ENCODE peak calls at places on chromosome 4, in six cellular contexts. K is IMR-90, P is H9, E is mesenchymal stem cell, U is H1, Z is neuronal stem cell. S is an unnamed sample.

GRCh38 chr4:182212211-182212761 is 30.9 kb upstream of the TENM3 start:
- DNase-seq in K (peak), P (no peak), E (peak), U (no peak), Z (peak), S (peak)

GRCh38 chr4:84568496-84568895 is 14.4 kb upstream of the CDS1 start:
- DNase-seq in K (no peak), P (no peak), E (no peak), U (no peak), Z (no peak), S (no peak)

GRCh38 chr4:22410645-22411247 is 105.1 kb downstream of the ADGRA3 start:
- DNase-seq in K (peak), P (no peak), E (peak), U (no peak), Z (no peak), S (peak)

GRCh38 chr4:169383724-169384123 is 113.0 kb upstream of the SH3RF1 start:
- DNase-seq in K (peak), P (no peak), E (peak), U (no peak), Z (no peak), S (no peak)

GRCh38 chr4:69026974-69027373 is 69.3 kb upstream of the UGT2B7 start:
- DNase-seq in K (no peak), P (no peak), E (no peak), U (no peak), Z (no peak), S (no peak)

GRCh38 chr4:153244969-153245368 is 40.7 kb downstream of the TRIM2 start:
- DNase-seq in K (no peak), P (no peak), E (no peak), U (no peak), Z (no peak), S (no peak)

GRCh38 chr4:181659202-181659601 is 584.0 kb upstream of the TENM3 start:
- DNase-seq in K (no peak), P (no peak), E (no peak), U (no peak), Z (no peak), S (no peak)

GRCh38 chr4:2698951-2699505 is 57.1 kb downstream of the TNIP2 start:
- DNase-seq in K (no peak), P (no peak), E (no peak), U (no peak), Z (no peak), S (no peak)

GRCh38 chr4:148831945-148832344 is 389.7 kb upstream of the NR3C2 start:
- DNase-seq in K (peak), P (no peak), E (peak), U (no peak), Z (no peak), S (peak)

GRCh38 chr4:1743975-1744374 is 22.7 kb downstream of the TACC3 start:
- DNase-seq in K (no peak), P (no peak), E (no peak), U (no peak), Z (no peak), S (no peak)

GRCh38 chr4:82469776-82470345 is 39.5 kb downstream of the ENOPH1 start:
- DNase-seq in K (peak), P (no peak), E (peak), U (no peak), Z (no peak), S (no peak)

GRCh38 chr4:132955146-132955545 is 193.9 kb upstream of the PCDH10 start:
- DNase-seq in K (no peak), P (no peak), E (no peak), U (no peak), Z (no peak), S (no peak)

GRCh38 chr4:186400676-186401075 is 134.7 kb downstream of the F11 start:
- DNase-seq in K (peak), P (no peak), E (no peak), U (no peak), Z (no peak), S (no peak)

GRCh38 chr4:185143596-185143969 is 517 bp downstream of the SLC25A4 start:
- DNase-seq in K (peak), P (no peak), E (peak), U (no peak), Z (no peak), S (peak)

GRCh38 chr4:61772116-61772515 is 572.0 kb downstream of the ADGRL3 start:
- DNase-seq in K (no peak), P (no peak), E (no peak), U (no peak), Z (no peak), S (peak)

GRCh38 chr4:2767705-2768074 is 11.6 kb upstream of the TNIP2 start:
- DNase-seq in K (no peak), P (no peak), E (no peak), U (no peak), Z (no peak), S (no peak)

GRCh38 chr4:85939595-85939994 is 420.3 kb downstream of the MAPK10 start:
- DNase-seq in K (no peak), P (no peak), E (no peak), U (no peak), Z (no peak), S (no peak)

GRCh38 chr4:80295331-80295730 is 28.9 kb downstream of the FGF5 start:
- DNase-seq in K (no peak), P (no peak), E (no peak), U (no peak), Z (no peak), S (no peak)

GRCh38 chr4:57086324-57086723 is 23.9 kb downstream of the IGFBP7 start:
- DNase-seq in K (no peak), P (no peak), E (no peak), U (no peak), Z (no peak), S (no peak)

GRCh38 chr4:3832536-3833220 is 66.5 kb downstream of the ADRA2C start:
- DNase-seq in K (no peak), P (no peak), E (no peak), U (no peak), Z (no peak), S (no peak)

GRCh38 chr4:3721186-3721585 is 45.0 kb upstream of the ADRA2C start:
- DNase-seq in K (no peak), P (no peak), E (no peak), U (no peak), Z (no peak), S (no peak)

GRCh38 chr4:46270986-46271596 is 118.8 kb downstream of the GABRA2 start:
- DNase-seq in K (peak), P (no peak), E (peak), U (no peak), Z (no peak), S (peak)

GRCh38 chr4:156113138-156113537 is 159.5 kb upstream of the CTSO start:
- DNase-seq in K (no peak), P (no peak), E (no peak), U (no peak), Z (no peak), S (no peak)

GRCh38 chr4:7515390-7515902 is 80.7 kb upstream of the PSAPL1 start:
- DNase-seq in K (no peak), P (no peak), E (peak), U (no peak), Z (no peak), S (no peak)

GRCh38 chr4:114481856-114482255 is 116.8 kb upstream of the UGT8 start:
- DNase-seq in K (no peak), P (no peak), E (no peak), U (no peak), Z (no peak), S (no peak)

GRCh38 chr4:2083116-2083825 is 24.1 kb downstream of the NAT8L start:
- DNase-seq in K (no peak), P (no peak), E (no peak), U (no peak), Z (no peak), S (no peak)

GRCh38 chr4:123505077-123505456 is 108.5 kb downstream of the SPRY1 start:
- DNase-seq in K (peak), P (no peak), E (peak), U (no peak), Z (no peak), S (no peak)
- H3K18ac ChIP-seq in K (no peak), P (no peak), E (no peak), U (peak), Z (no peak), S (no peak)

GRCh38 chr4:168335621-168336020 is 17.1 kb upstream of the DDX60 start:
- DNase-seq in K (peak), P (no peak), E (peak), U (no peak), Z (no peak), S (no peak)
- H4K91ac ChIP-seq in K (no peak), P (no peak), E (no peak), U (no peak), Z (no peak), S (no peak)

GRCh38 chr4:71689822-71690221 is 94.1 kb downstream of the GC start:
- DNase-seq in K (no peak), P (no peak), E (no peak), U (no peak), Z (no peak), S (peak)
- H2AK5ac ChIP-seq in K (no peak), P (no peak), E (no peak), U (no peak), Z (no peak), S (no peak)

GRCh38 chr4:144709793-144710525 is 64.0 kb downstream of the HHIP start:
- DNase-seq in K (peak), P (no peak), E (no peak), U (no peak), Z (no peak), S (no peak)

GRCh38 chr4:144705861-144706590 is 60.1 kb downstream of the HHIP start:
- DNase-seq in K (no peak), P (no peak), E (no peak), U (no peak), Z (peak), S (no peak)

GRCh38 chr4:144710526-144710912 is 64.6 kb downstream of the HHIP start:
- DNase-seq in K (no peak), P (no peak), E (no peak), U (no peak), Z (no peak), S (no peak)

GRCh38 chr4:144711685-144712456 is 65.9 kb downstream of the HHIP start:
- DNase-seq in K (no peak), P (no peak), E (no peak), U (no peak), Z (no peak), S (no peak)

DNA sequence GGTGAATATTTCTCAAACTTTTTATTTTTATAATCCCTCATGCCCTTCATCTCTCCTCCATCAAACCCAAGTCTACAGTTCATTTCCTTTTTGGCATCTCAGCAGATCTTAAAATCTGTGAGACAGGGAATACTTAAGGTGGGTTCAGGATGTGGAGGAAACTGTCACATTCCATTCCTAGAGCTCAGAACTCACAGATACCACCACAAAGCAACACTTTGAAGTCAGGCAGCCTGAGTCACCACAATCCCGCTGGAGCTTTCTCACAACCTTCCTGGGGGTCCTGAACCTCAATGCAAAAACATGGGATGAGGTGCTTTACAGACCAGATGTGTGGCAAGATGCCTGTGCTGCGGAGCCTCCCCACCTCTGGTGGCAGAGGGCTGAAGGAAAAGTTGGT is 63.2 kb downstream of the HHIP start:
- DNase-seq in K (peak), P (no peak), E (peak), U (no peak), Z (no peak), S (no peak)
- H3K18ac ChIP-seq in K (no peak), P (no peak), E (no peak), U (no peak), Z (no peak), S (no peak)

GRCh38 chr4:88527787-88528186 is 4.2 kb upstream of the PYURF start:
- DNase-seq in K (no peak), P (no peak), E (no peak), U (no peak), Z (no peak), S (no peak)
- H4K91ac ChIP-seq in K (no peak), P (no peak), E (no peak), U (no peak), Z (no peak), S (no peak)

GRCh38 chr4:122450847-122451246 is 5.7 kb downstream of the IL2 start:
- DNase-seq in K (peak), P (peak), E (peak), U (peak), Z (peak), S (no peak)

GRCh38 chr4:122456228-122457106 is at the start of gene IL2:
- DNase-seq in K (no peak), P (no peak), E (peak), U (no peak), Z (no peak), S (no peak)

GRCh38 chr4:122458625-122459024 is 2.1 kb upstream of the IL2 start:
- DNase-seq in K (peak), P (no peak), E (peak), U (no peak), Z (no peak), S (peak)

DNA sequence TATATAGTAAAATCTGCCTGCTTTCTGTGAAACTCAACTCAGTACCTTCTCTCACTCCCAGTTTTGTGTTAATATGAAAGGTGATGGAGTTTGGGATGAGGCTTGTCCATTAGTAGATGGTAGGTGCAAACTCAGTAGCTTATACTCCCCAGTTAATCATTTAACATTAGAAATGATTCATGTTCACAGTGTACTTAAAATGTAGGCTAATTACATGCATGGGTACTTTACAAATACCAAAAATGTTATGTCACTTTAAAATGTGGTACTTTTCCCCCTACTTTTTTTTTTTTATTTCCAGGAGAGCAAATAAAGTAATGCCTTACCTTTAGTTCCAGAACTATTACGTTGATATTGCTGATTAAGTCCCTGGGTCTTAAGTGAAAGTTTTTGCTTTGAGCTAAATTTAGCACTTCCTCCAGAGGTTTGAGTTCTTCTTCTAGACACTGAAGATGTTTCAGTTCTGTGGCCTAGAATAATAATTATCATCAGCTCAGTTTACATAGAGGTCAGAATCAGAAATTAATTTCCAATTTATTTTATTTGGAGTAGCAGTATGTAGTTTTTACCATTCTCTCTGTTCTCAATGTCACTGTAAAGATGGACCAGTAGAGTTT is 3.0 kb downstream of the IL2 start:
- DNase-seq in K (no peak), P (no peak), E (no peak), U (no peak), Z (no peak), S (no peak)
- H2AK5ac ChIP-seq in K (no peak), P (no peak), E (no peak), U (no peak), Z (no peak), S (no peak)

DNA sequence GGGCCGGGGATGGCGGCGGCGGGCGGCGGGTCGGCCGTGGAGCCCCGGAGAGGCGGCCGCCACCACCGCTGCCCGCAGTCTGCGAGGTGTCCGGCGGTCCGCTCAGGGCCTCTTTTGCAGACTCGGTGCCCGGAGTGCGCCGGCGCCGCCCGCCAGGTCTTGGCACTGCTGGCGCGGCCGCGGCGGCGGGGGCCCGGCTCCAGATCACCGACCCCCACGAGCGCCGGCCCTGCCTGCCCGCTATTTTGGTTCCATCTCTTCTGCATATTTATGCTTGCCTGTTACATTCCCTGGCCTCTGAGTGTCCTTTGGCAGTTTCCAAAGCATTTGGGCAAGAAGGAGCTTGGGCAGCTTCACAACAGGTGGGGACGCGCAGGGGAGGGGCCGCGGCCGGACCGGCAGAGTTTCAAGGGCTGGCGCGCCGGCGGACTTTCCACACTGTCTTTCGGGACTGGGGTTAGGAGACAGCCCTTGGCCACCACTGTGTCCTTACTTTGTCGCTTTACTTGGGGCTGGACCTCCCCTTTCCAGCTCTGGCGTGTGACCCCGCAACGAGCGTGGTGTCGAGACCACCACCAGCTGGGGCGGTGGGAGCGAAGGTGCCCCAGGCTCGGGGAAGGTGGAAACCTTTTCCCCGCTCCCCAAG is 668 bp upstream of the TAPT1 start:
- DNase-seq in K (no peak), P (peak), E (peak), U (peak), Z (peak), S (peak)
- H3K18ac ChIP-seq in K (no peak), P (no peak), E (peak), U (peak), Z (peak), S (peak)

S was measured in trophoblast cell.